ENCODE peak calls at places on chromosomes 2 and 18, in seven cellular contexts. One of them, this sample, is unnamed. For H3K27me3, the result is how much of the 10 kb centered on the place peaks cover.

GRCh38 chr18:65620076-65620696 is 130.6 kb upstream of the CDH7 start:
- DNase-seq in esophagus squamous epithelium: no peak
- DNase-seq in kidney epithelial cell: no peak
- DNase-seq in CD8-positive, alpha-beta T cell: no peak
- DNase-seq in sigmoid colon: no peak
- DNase-seq in left lung: peak
- DNase-seq in cardiac muscle cell: no peak
- DNase-seq in this sample: no peak

GRCh38 chr2:104849618-104850097 is 4.3 kb upstream of the POU3F3 start:
- DNase-seq in cardiac muscle cell: peak
- DNase-seq in sigmoid colon: no peak
- DNase-seq in kidney epithelial cell: no peak
- DNase-seq in left lung: peak
- DNase-seq in esophagus squamous epithelium: no peak
- DNase-seq in CD8-positive, alpha-beta T cell: peak
- DNase-seq in this sample: no peak

GRCh38 chr2:163774862-163775261 is 39.1 kb upstream of the FIGN start:
- DNase-seq in CD8-positive, alpha-beta T cell: no peak
- DNase-seq in cardiac muscle cell: peak
- DNase-seq in left lung: no peak
- DNase-seq in esophagus squamous epithelium: no peak
- DNase-seq in sigmoid colon: no peak
- DNase-seq in kidney epithelial cell: peak
- DNase-seq in this sample: no peak

GRCh38 chr2:9249036-9249800 is 42.6 kb downstream of the ASAP2 start:
- DNase-seq in cardiac muscle cell: no peak
- DNase-seq in left lung: no peak
- DNase-seq in sigmoid colon: no peak
- DNase-seq in kidney epithelial cell: no peak
- DNase-seq in esophagus squamous epithelium: no peak
- DNase-seq in CD8-positive, alpha-beta T cell: no peak
- DNase-seq in this sample: no peak

GRCh38 chr2:100610381-100610831 is 47.6 kb downstream of the PDCL3 start:
- DNase-seq in cardiac muscle cell: peak
- DNase-seq in sigmoid colon: peak
- DNase-seq in CD8-positive, alpha-beta T cell: peak
- DNase-seq in esophagus squamous epithelium: no peak
- DNase-seq in kidney epithelial cell: no peak
- DNase-seq in left lung: peak
- DNase-seq in this sample: peak

GRCh38 chr18:67651438-67651837 is 134.9 kb upstream of the DSEL start:
- DNase-seq in cardiac muscle cell: peak
- DNase-seq in CD8-positive, alpha-beta T cell: no peak
- DNase-seq in kidney epithelial cell: no peak
- DNase-seq in sigmoid colon: no peak
- DNase-seq in left lung: no peak
- DNase-seq in esophagus squamous epithelium: no peak
- DNase-seq in this sample: no peak

GRCh38 chr2:15242936-15243461 is 318.1 kb downstream of the NBAS start:
- DNase-seq in cardiac muscle cell: no peak
- DNase-seq in CD8-positive, alpha-beta T cell: no peak
- DNase-seq in left lung: no peak
- DNase-seq in kidney epithelial cell: no peak
- DNase-seq in sigmoid colon: no peak
- DNase-seq in esophagus squamous epithelium: no peak
- DNase-seq in this sample: no peak

GRCh38 chr2:15672961-15673918 is 81.6 kb downstream of the DDX1 start:
- DNase-seq in left lung: no peak
- DNase-seq in cardiac muscle cell: peak
- DNase-seq in CD8-positive, alpha-beta T cell: no peak
- DNase-seq in esophagus squamous epithelium: no peak
- DNase-seq in sigmoid colon: no peak
- DNase-seq in kidney epithelial cell: no peak
- DNase-seq in this sample: no peak

GRCh38 chr18:2992995-2993877 is 19.7 kb downstream of the LPIN2 start:
- DNase-seq in cardiac muscle cell: no peak
- DNase-seq in CD8-positive, alpha-beta T cell: no peak
- DNase-seq in kidney epithelial cell: no peak
- DNase-seq in esophagus squamous epithelium: no peak
- DNase-seq in left lung: no peak
- DNase-seq in sigmoid colon: no peak
- DNase-seq in this sample: no peak

GRCh38 chr2:228699400-228699799 is 517.9 kb upstream of the SPHKAP start:
- DNase-seq in CD8-positive, alpha-beta T cell: no peak
- DNase-seq in kidney epithelial cell: no peak
- DNase-seq in cardiac muscle cell: peak
- DNase-seq in esophagus squamous epithelium: no peak
- DNase-seq in left lung: no peak
- DNase-seq in sigmoid colon: no peak
- DNase-seq in this sample: no peak

GRCh38 chr2:238171575-238172187 is 12.9 kb downstream of the ERFE start:
- DNase-seq in sigmoid colon: no peak
- DNase-seq in cardiac muscle cell: no peak
- DNase-seq in CD8-positive, alpha-beta T cell: no peak
- DNase-seq in left lung: no peak
- DNase-seq in kidney epithelial cell: no peak
- DNase-seq in esophagus squamous epithelium: no peak
- DNase-seq in this sample: no peak

GRCh38 chr18:11587846-11588245 is 21.6 kb upstream of the SLC35G4 start:
- DNase-seq in kidney epithelial cell: no peak
- DNase-seq in left lung: no peak
- DNase-seq in CD8-positive, alpha-beta T cell: no peak
- DNase-seq in esophagus squamous epithelium: no peak
- DNase-seq in sigmoid colon: no peak
- DNase-seq in cardiac muscle cell: no peak
- DNase-seq in this sample: no peak

GRCh38 chr2:218047532-218048230 is 21.4 kb upstream of the RUFY4 start:
- DNase-seq in kidney epithelial cell: no peak
- DNase-seq in left lung: no peak
- DNase-seq in esophagus squamous epithelium: no peak
- DNase-seq in cardiac muscle cell: no peak
- DNase-seq in sigmoid colon: no peak
- DNase-seq in CD8-positive, alpha-beta T cell: no peak
- DNase-seq in this sample: no peak

GRCh38 chr2:51410351-51410750 is 378.4 kb upstream of the NRXN1 start:
- DNase-seq in kidney epithelial cell: no peak
- DNase-seq in cardiac muscle cell: no peak
- DNase-seq in esophagus squamous epithelium: no peak
- DNase-seq in CD8-positive, alpha-beta T cell: no peak
- DNase-seq in sigmoid colon: no peak
- DNase-seq in left lung: no peak
- DNase-seq in this sample: no peak

GRCh38 chr2:216139884-216140283 is 30.7 kb downstream of the XRCC5 start:
- DNase-seq in esophagus squamous epithelium: no peak
- DNase-seq in left lung: no peak
- DNase-seq in kidney epithelial cell: no peak
- DNase-seq in cardiac muscle cell: no peak
- DNase-seq in CD8-positive, alpha-beta T cell: peak
- DNase-seq in sigmoid colon: no peak
- DNase-seq in this sample: no peak

GRCh38 chr18:79855147-79855910 is 57.6 kb downstream of the KCNG2 start:
- DNase-seq in left lung: peak
- DNase-seq in sigmoid colon: no peak
- DNase-seq in cardiac muscle cell: no peak
- DNase-seq in esophagus squamous epithelium: no peak
- DNase-seq in CD8-positive, alpha-beta T cell: no peak
- DNase-seq in kidney epithelial cell: no peak
- DNase-seq in this sample: no peak

GRCh38 chr2:109433486-109433885 is 180.3 kb downstream of the SEPTIN10 start:
- DNase-seq in left lung: no peak
- DNase-seq in CD8-positive, alpha-beta T cell: no peak
- DNase-seq in cardiac muscle cell: no peak
- DNase-seq in sigmoid colon: peak
- DNase-seq in esophagus squamous epithelium: no peak
- DNase-seq in kidney epithelial cell: no peak
- DNase-seq in this sample: peak

GRCh38 chr2:138486347-138487198 is 15.0 kb upstream of the SPOPL start:
- DNase-seq in left lung: no peak
- DNase-seq in sigmoid colon: no peak
- DNase-seq in esophagus squamous epithelium: no peak
- DNase-seq in CD8-positive, alpha-beta T cell: no peak
- DNase-seq in kidney epithelial cell: no peak
- DNase-seq in cardiac muscle cell: peak
- DNase-seq in this sample: no peak

DNA sequence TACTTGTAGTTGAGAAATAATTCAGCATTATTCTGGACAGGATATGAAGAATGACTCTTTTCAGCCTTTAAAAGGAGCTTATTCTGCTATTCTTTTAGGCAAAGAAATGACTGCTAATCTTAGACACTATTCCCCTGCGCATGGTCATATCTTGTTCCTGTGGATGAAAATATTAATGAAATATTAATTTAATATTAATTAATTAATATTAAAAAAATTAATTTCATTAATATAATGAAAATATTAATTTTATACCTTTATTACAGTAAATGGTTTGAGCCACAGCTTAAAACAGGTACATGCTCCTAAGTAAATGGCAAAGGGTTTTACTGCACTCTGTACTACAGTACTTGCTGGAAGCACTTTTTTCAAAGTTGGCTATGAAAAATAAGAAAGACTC is 890.1 kb upstream of the PIK3C3 start:
- DNase-seq in kidney epithelial cell: no peak
- DNase-seq in sigmoid colon: no peak
- DNase-seq in CD8-positive, alpha-beta T cell: no peak
- DNase-seq in cardiac muscle cell: no peak
- DNase-seq in esophagus squamous epithelium: no peak
- DNase-seq in left lung: no peak
- DNase-seq in this sample: no peak
- H3K27me3 ChIP-seq in kidney epithelial cell: under half
- H3K27me3 ChIP-seq in sigmoid colon: under half
- H3K27me3 ChIP-seq in CD8-positive, alpha-beta T cell: under half
- H3K27me3 ChIP-seq in cardiac muscle cell: under half
- H3K27me3 ChIP-seq in esophagus squamous epithelium: under half
- H3K27me3 ChIP-seq in left lung: under half
- H3K27me3 ChIP-seq in this sample: under half

GRCh38 chr2:223316346-223316745 is 264.4 kb downstream of the KCNE4 start:
- DNase-seq in sigmoid colon: no peak
- DNase-seq in CD8-positive, alpha-beta T cell: no peak
- DNase-seq in cardiac muscle cell: no peak
- DNase-seq in esophagus squamous epithelium: no peak
- DNase-seq in left lung: no peak
- DNase-seq in kidney epithelial cell: no peak
- DNase-seq in this sample: no peak

GRCh38 chr2:223319601-223320000 is 267.6 kb downstream of the KCNE4 start:
- DNase-seq in cardiac muscle cell: no peak
- DNase-seq in sigmoid colon: no peak
- DNase-seq in kidney epithelial cell: no peak
- DNase-seq in esophagus squamous epithelium: no peak
- DNase-seq in left lung: no peak
- DNase-seq in CD8-positive, alpha-beta T cell: no peak
- DNase-seq in this sample: no peak

GRCh38 chr2:223314831-223315230 is 262.8 kb downstream of the KCNE4 start:
- DNase-seq in CD8-positive, alpha-beta T cell: no peak
- DNase-seq in cardiac muscle cell: no peak
- DNase-seq in sigmoid colon: no peak
- DNase-seq in left lung: no peak
- DNase-seq in kidney epithelial cell: peak
- DNase-seq in esophagus squamous epithelium: no peak
- DNase-seq in this sample: no peak

GRCh38 chr2:223313101-223313500 is 261.1 kb downstream of the KCNE4 start:
- DNase-seq in sigmoid colon: no peak
- DNase-seq in kidney epithelial cell: no peak
- DNase-seq in CD8-positive, alpha-beta T cell: no peak
- DNase-seq in left lung: no peak
- DNase-seq in cardiac muscle cell: no peak
- DNase-seq in esophagus squamous epithelium: no peak
- DNase-seq in this sample: no peak

GRCh38 chr2:223315813-223316212 is 263.8 kb downstream of the KCNE4 start:
- DNase-seq in left lung: no peak
- DNase-seq in esophagus squamous epithelium: no peak
- DNase-seq in sigmoid colon: no peak
- DNase-seq in cardiac muscle cell: no peak
- DNase-seq in kidney epithelial cell: no peak
- DNase-seq in CD8-positive, alpha-beta T cell: no peak
- DNase-seq in this sample: no peak
- H3K27me3 ChIP-seq in left lung: under half
- H3K27me3 ChIP-seq in esophagus squamous epithelium: under half
- H3K27me3 ChIP-seq in sigmoid colon: under half
- H3K27me3 ChIP-seq in cardiac muscle cell: under half
- H3K27me3 ChIP-seq in kidney epithelial cell: under half
- H3K27me3 ChIP-seq in CD8-positive, alpha-beta T cell: under half
- H3K27me3 ChIP-seq in this sample: under half

DNA sequence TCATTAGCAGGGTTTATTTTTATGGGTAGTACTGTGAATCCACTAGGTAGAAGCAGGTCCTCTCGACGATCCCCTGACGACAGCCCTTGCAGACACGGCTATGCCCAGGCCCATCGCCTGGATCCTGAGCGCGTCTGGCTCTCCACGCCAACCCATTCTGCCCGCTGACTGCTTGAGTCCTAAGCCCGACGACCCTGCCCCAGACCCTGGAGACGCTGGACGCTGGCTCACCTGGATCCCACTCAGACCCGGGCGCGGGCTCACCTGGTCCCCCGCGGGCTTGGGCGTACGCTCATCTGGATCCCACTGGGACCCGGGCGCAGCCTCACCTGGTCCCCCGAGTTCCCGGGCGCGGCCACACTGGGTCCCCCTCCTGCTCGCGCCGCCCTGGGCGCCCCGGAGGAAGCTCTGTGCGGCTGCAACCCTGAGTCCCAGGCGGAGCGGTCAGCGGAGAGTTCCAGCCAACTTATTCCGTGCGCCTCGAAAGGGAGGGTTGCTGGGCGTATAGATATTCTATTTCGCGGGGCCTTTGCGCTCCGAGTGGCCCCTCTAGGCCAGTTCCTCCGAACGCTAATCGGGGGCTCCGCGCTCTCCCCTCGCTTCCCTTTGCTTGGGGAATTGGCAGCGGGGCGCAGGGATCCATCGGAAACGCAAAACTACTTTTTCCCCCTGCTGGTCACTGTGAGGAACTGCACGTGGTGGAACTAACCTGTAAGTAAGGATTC is 22.4 kb upstream of the RMP24 start:
- DNase-seq in sigmoid colon: peak
- DNase-seq in esophagus squamous epithelium: no peak
- DNase-seq in CD8-positive, alpha-beta T cell: peak
- DNase-seq in kidney epithelial cell: peak
- DNase-seq in left lung: peak
- DNase-seq in cardiac muscle cell: peak
- DNase-seq in this sample: peak
- H3K27me3 ChIP-seq in sigmoid colon: under half
- H3K27me3 ChIP-seq in esophagus squamous epithelium: under half
- H3K27me3 ChIP-seq in CD8-positive, alpha-beta T cell: under half
- H3K27me3 ChIP-seq in kidney epithelial cell: under half
- H3K27me3 ChIP-seq in left lung: under half
- H3K27me3 ChIP-seq in cardiac muscle cell: under half
- H3K27me3 ChIP-seq in this sample: under half

DNA sequence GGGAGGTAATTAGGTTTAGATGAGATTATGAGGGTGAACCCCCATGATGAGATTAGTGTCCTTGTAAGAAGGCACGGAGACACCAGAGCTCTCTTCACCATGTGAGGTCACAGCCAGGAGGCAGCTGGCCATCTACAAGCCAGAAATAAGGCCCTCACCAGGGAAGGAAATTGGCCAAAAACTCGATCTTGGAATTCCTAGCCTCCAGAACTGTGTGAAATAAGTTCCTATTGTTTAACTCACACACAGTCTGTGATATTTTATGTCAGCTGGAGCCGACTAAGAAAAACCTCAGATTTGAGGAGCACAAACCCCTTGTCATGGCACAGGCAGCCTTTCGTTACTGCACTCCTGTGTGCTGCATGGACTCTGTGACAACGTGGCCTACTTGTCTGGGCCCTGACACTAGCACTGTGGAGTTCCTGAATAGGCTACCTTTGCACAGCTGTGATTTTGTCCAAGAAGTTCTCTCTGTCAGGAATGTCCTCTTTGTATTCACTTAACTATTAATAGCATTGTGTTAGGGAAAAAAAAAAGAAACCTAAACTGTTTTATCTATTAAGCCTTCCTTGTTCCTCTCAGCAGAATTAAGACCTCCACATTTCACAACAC is 319.8 kb downstream of the TDRD15 start:
- DNase-seq in left lung: no peak
- DNase-seq in kidney epithelial cell: no peak
- DNase-seq in CD8-positive, alpha-beta T cell: no peak
- DNase-seq in sigmoid colon: no peak
- DNase-seq in esophagus squamous epithelium: no peak
- DNase-seq in cardiac muscle cell: no peak
- DNase-seq in this sample: no peak
- H3K27me3 ChIP-seq in left lung: under half
- H3K27me3 ChIP-seq in kidney epithelial cell: under half
- H3K27me3 ChIP-seq in CD8-positive, alpha-beta T cell: under half
- H3K27me3 ChIP-seq in sigmoid colon: under half
- H3K27me3 ChIP-seq in esophagus squamous epithelium: under half
- H3K27me3 ChIP-seq in cardiac muscle cell: under half
- H3K27me3 ChIP-seq in this sample: under half